ENCODE peak calls at places on chromosomes 3 and 15, in six cellular contexts. K is GM23338; M is adrenal gland; D is AG09319; H is vagina; N is CD8-positive, alpha-beta T cell. W is an unnamed sample.

GRCh38 chr3:184601576-184602405 is 40.2 kb downstream of the EPHB3 start:
- DNase-seq in K (no peak), M (no peak), D (no peak), H (no peak), N (no peak), W (no peak)

GRCh38 chr15:101455291-101455916 is 34.1 kb downstream of the PCSK6 start:
- DNase-seq in K (no peak), M (peak), D (no peak), H (no peak), N (no peak), W (no peak)

GRCh38 chr3:37985637-37986320 is 4.8 kb upstream of the VILL start:
- DNase-seq in K (peak), M (peak), D (no peak), H (no peak), N (no peak), W (no peak)

GRCh38 chr15:68347392-68347791 is 69.8 kb downstream of the FEM1B start:
- DNase-seq in K (no peak), M (no peak), D (no peak), H (no peak), N (no peak), W (no peak)

GRCh38 chr3:127486337-127486944 is 104.1 kb downstream of the TPRA1 start:
- DNase-seq in K (no peak), M (no peak), D (no peak), H (peak), N (no peak), W (peak)

GRCh38 chr3:71551286-71551919 is 32.1 kb downstream of the FOXP1 start:
- DNase-seq in K (no peak), M (no peak), D (no peak), H (no peak), N (no peak), W (no peak)

GRCh38 chr15:21261396-21261964 is 178.8 kb downstream of the POTEB3 start:
- DNase-seq in K (no peak), M (no peak), D (no peak), H (no peak), N (peak), W (peak)

GRCh38 chr3:76827647-76828273 is 212.1 kb upstream of the ROBO2 start:
- DNase-seq in K (no peak), M (no peak), D (no peak), H (no peak), N (no peak), W (no peak)

GRCh38 chr3:21562225-21562624 is 188.8 kb downstream of the ZNF385D start:
- DNase-seq in K (no peak), M (no peak), D (no peak), H (no peak), N (no peak), W (no peak)

GRCh38 chr3:158936530-158937113 is 134.8 kb downstream of the MFSD1 start:
- DNase-seq in K (peak), M (no peak), D (no peak), H (no peak), N (no peak), W (no peak)

GRCh38 chr3:16203671-16204629 is 29.5 kb downstream of the GALNT15 start:
- DNase-seq in K (peak), M (no peak), D (no peak), H (no peak), N (no peak), W (no peak)

GRCh38 chr3:75296858-75297257 is 367.3 kb upstream of the FRG2C start:
- DNase-seq in K (no peak), M (no peak), D (no peak), H (no peak), N (no peak), W (no peak)

GRCh38 chr3:29271501-29271900 is 9.4 kb upstream of the RBMS3 start:
- DNase-seq in K (no peak), M (no peak), D (no peak), H (no peak), N (no peak), W (no peak)

GRCh38 chr3:61616586-61616985 is 55.2 kb downstream of the PTPRG start:
- DNase-seq in K (no peak), M (no peak), D (no peak), H (no peak), N (no peak), W (no peak)

GRCh38 chr3:103319912-103320311 is 885.1 kb downstream of the ZPLD1 start:
- DNase-seq in K (peak), M (no peak), D (no peak), H (no peak), N (no peak), W (no peak)

GRCh38 chr3:73624363-73625123 is at the start of gene PDZRN3:
- DNase-seq in K (peak), M (peak), D (no peak), H (no peak), N (no peak), W (no peak)

GRCh38 chr3:87390821-87391220 is 114.4 kb upstream of the POU1F1 start:
- DNase-seq in K (no peak), M (no peak), D (no peak), H (no peak), N (no peak), W (no peak)

GRCh38 chr3:30231277-30232141 is 374.9 kb upstream of the TGFBR2 start:
- DNase-seq in K (no peak), M (no peak), D (peak), H (peak), N (no peak), W (no peak)

GRCh38 chr3:111210003-111210699 is 138.5 kb downstream of the NECTIN3 start:
- DNase-seq in K (peak), M (no peak), D (no peak), H (no peak), N (no peak), W (no peak)

DNA sequence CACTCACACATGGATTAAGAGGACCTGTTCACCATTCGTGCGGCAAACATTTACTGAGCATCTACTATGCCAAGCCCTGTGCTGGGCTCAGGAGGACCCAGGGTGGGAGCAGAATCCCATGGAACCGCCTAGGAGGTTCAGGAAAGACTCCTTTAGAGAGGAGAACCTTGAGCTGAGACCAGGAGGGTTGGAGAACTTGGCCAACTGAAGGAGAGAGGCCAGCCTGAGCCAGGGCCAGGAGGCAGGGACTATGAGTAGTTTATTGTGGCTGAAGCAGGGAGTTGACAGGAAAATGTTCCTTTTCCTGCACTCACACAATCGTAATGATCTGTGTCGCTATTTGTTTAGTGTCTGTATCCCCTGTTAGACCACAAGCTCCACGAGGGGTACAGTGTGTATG is 71.3 kb downstream of the SLC30A4 start:
- DNase-seq in K (no peak), M (no peak), D (no peak), H (no peak), N (no peak), W (no peak)
- TF ChIP-seq CTCF in K (no peak), M (no peak), D (no peak), H (no peak), N (no peak), W (no peak)

DNA sequence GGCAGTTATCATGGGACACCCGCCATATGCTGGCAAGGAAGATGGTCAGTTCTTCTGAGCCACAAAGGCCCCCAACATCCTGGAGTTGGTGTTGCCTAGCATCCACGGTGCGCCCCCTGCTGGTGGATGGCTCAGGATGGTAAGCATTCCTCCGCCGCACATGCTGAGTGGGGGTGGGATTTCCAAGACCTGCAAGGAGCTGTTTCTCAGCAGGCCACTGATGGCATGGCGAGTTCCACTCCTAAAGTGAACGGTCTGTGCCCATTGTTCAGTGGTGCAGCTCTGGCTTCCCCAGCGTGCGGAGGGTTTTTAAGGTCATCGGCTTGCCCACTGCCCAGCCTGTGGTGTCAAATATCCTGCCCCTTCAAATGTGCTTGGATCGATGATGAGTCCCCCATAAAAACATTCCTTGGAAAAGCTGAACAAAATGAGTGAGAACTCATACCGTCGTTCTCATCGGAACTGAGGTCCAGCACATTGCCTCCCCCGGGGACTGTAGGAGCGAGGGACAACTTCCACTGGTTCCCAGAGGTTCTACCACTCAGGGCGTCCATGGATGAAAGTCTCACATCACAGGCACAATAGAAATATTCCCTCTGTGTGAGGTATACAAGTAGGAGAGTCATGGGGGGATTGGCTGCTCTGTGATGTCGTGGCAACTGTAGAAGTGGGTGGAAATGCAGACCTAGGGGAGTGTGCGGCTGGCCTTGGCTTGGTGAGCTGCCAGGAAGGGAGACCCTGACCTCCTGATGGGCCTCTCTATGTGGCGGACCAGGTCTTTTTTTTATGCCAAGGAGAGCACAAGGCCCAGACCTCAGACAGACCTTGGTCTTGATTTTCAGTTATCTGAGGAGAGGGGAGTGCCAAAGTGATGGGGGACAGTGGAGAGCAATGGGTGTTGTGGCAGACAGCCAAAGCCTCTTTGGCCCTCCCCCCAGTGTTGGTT is 102.0 kb downstream of the SNRPN start:
- DNase-seq in K (peak), M (no peak), D (no peak), H (peak), N (no peak), W (no peak)
- TF ChIP-seq CTCF in K (peak), M (no peak), D (no peak), H (no peak), N (no peak), W (no peak)

DNA sequence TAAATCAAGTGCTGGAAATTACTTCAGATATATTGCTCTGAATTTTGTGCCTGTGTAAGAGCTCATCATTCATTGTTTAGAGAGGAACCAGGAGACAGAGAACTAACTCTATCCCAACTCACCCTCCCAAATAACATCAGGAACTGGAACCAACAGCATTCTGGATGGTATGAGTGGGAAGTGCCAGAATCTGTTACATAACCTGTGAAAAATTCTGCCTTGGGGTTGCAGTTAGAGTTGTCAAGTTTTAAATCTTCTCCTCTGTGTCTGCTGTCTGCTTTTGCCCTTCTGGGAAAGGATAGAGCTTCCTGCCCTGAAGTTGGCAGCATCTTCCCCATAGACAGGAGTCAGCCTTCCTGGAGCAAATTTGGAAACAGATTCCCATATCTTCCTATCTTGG is 41.2 kb downstream of the TIMP4 start:
- DNase-seq in K (no peak), M (no peak), D (no peak), H (no peak), N (no peak), W (no peak)
- TF ChIP-seq CTCF in K (no peak), M (no peak), D (no peak), H (no peak), N (no peak), W (no peak)

DNA sequence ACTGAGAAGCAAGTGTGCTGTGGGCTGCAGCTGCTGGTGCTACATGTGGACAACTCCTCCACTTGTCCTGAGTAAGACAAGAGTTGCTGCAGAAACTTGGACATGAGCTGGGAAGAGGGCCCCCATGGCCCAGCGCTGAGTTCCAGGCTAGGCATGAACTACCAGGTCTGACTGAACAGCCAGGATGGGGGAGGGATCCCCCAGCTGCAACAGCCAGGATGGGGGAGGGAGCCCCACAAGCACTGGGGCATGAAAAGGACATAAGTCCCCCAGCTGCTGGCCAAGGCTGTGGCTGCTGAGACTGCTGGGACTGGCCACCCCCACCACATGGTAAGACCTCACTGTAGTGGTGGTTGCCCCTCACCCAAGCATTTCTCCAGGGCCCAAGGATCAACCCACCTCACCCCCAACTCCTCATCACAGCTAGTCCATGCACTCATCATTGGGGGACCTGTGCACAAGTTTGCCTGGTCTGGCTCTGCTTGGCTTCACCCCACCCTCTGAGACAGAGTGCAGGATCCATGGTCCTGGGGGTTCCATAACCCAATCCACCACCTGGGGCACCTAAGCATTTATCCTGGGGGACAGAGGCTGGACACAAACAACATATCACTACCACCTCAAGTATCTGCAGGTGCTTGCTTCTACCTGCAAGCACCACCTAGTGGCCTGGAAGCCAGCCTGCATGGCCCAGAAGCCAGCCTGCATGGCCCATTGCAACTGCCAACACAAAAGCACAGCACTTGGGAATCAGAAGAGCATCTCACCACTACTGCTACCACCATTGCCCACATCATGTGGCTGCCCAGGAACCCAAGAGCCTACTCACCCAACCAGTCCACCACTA is 84.5 kb upstream of the STT3B start:
- DNase-seq in K (peak), M (no peak), D (no peak), H (no peak), N (peak), W (no peak)
- TF ChIP-seq CTCF in K (peak), M (peak), D (peak), H (no peak), N (no peak), W (no peak)

DNA sequence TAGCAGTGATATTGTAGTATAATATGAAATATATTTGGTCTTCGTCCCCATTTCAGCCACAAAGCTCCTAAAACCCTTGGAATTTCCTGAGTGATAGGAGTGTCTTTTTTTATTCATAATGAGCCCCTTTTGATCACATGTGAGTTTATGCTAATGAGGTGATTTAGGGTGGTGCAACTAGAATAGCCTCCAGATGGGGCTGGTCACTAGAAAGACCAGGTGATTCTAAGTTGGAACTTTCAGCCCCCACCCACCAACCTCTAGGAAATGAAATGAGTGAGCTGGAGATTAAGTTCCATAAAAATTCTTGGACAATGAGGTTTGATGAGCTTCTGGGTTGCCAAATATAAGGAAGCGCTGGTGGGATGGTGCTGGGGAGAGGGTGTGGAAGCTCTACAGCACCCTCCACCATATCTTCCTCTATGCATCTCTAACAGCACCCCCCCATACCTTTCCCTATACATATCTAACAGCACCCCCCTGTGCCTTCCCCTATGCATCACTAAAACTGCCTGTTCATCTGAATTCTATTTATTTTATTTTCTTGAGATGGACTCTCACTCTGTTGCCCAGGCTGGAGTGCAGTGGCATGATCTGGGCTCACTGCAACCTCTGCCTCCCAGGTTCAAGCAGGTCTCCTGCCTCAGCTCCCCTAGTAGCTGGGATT is 2.1 kb upstream of the SMCO1 start:
- DNase-seq in K (peak), M (no peak), D (no peak), H (no peak), N (no peak), W (no peak)
- TF ChIP-seq CTCF in K (no peak), M (no peak), D (no peak), H (no peak), N (no peak), W (no peak)

GRCh38 chr3:143648708-143649107 is 199.6 kb downstream of the SLC9A9 start:
- DNase-seq in K (peak), M (no peak), D (no peak), H (no peak), N (no peak), W (no peak)
- TF ChIP-seq CTCF in K (peak), M (no peak), D (peak), H (no peak), N (no peak), W (no peak)

GRCh38 chr3:49469037-49469875 is 811 bp upstream of the DAG1 start:
- DNase-seq in K (peak), M (peak), D (peak), H (no peak), N (no peak), W (peak)

GRCh38 chr3:49469876-49470713 is at the start of gene DAG1:
- DNase-seq in K (peak), M (peak), D (peak), H (peak), N (peak), W (peak)

GRCh38 chr3:49471856-49472495 is 1.9 kb downstream of the DAG1 start:
- DNase-seq in K (peak), M (no peak), D (no peak), H (no peak), N (no peak), W (no peak)

GRCh38 chr3:49466047-49466446 is 4.0 kb upstream of the DAG1 start:
- DNase-seq in K (no peak), M (no peak), D (no peak), H (no peak), N (no peak), W (no peak)

GRCh38 chr3:49470714-49471420 is 800 bp downstream of the DAG1 start:
- DNase-seq in K (no peak), M (no peak), D (no peak), H (no peak), N (no peak), W (no peak)
- TF ChIP-seq CTCF in K (no peak), M (no peak), D (no peak), H (no peak), N (no peak), W (no peak)

GRCh38 chr3:45938043-45938435 is 5.2 kb upstream of the CXCR6 start:
- DNase-seq in K (no peak), M (no peak), D (no peak), H (no peak), N (no peak), W (no peak)

GRCh38 chr3:45938858-45939257 is 4.4 kb upstream of the CXCR6 start:
- DNase-seq in K (peak), M (peak), D (peak), H (no peak), N (peak), W (peak)

GRCh38 chr3:45937206-45938042 is 5.8 kb upstream of the CXCR6 start:
- DNase-seq in K (no peak), M (no peak), D (no peak), H (no peak), N (no peak), W (no peak)

GRCh38 chr3:45933586-45933985 is 9.7 kb upstream of the CXCR6 start:
- DNase-seq in K (no peak), M (no peak), D (no peak), H (no peak), N (no peak), W (no peak)

GRCh38 chr3:45936261-45936660 is 7.0 kb upstream of the CXCR6 start:
- DNase-seq in K (no peak), M (no peak), D (no peak), H (no peak), N (no peak), W (no peak)
- TF ChIP-seq CTCF in K (no peak), M (no peak), D (no peak), H (no peak), N (no peak), W (no peak)

GRCh38 chr3:160931474-160931873 is 173.7 kb downstream of the B3GALNT1 start:
- DNase-seq in K (no peak), M (no peak), D (peak), H (no peak), N (no peak), W (no peak)

GRCh38 chr3:160924776-160925175 is 168.7 kb downstream of the PPM1L start:
- DNase-seq in K (no peak), M (no peak), D (no peak), H (no peak), N (no peak), W (no peak)

GRCh38 chr3:160929595-160929994 is 173.6 kb downstream of the PPM1L start:
- DNase-seq in K (no peak), M (peak), D (peak), H (no peak), N (no peak), W (no peak)

GRCh38 chr3:160927620-160928019 is 171.6 kb downstream of the PPM1L start:
- DNase-seq in K (no peak), M (no peak), D (no peak), H (no peak), N (no peak), W (no peak)

GRCh38 chr3:160928183-160928718 is 172.2 kb downstream of the PPM1L start:
- DNase-seq in K (peak), M (no peak), D (no peak), H (no peak), N (no peak), W (no peak)
- TF ChIP-seq CTCF in K (peak), M (no peak), D (no peak), H (no peak), N (no peak), W (no peak)